ENCODE peak calls at places on chromosomes 4 and X, in seven cellular contexts. X is endothelial cell of umbilical vein, F is sigmoid colon, O is suprapubic skin, V is K562, P is HCT116, W is esophagus muscularis mucosa. H is an unnamed sample.
A peak's percentile ranks its signal among the peaks of the same experiment; 100 is the strongest.

GRCh38 chr4:149493492-149493891 is 322.2 kb downstream of the IQCM start:
- DNase-seq in X (no peak), F (no peak), O (no peak), V (no peak), P (no peak), W (no peak), H (no peak)

GRCh38 chr4:11070813-11071212 is 357.9 kb downstream of the HS3ST1 start:
- DNase-seq in X (no peak), F (no peak), O (no peak), V (no peak), P (no peak), W (no peak), H (no peak)

GRCh38 chr4:143335979-143336827 is 473 bp upstream of the GAB1 start:
- DNase-seq in X (peak; percentile 93), F (peak; percentile 96), O (peak; percentile 89), V (peak; percentile 86), P (no peak), W (peak; percentile 96), H (peak; percentile 83)

GRCh38 chr4:55996611-55997010 is 47.9 kb downstream of the CEP135 start:
- DNase-seq in X (no peak), F (no peak), O (no peak), V (no peak), P (no peak), W (no peak), H (no peak)

GRCh38 chr4:154490261-154490588 is 1.4 kb downstream of the DCHS2 start:
- DNase-seq in X (no peak), F (no peak), O (no peak), V (no peak), P (no peak), W (no peak), H (no peak)

GRCh38 chrX:151789179-151789800 is 54.7 kb downstream of the CNGA2 start:
- DNase-seq in X (peak; percentile 39), F (peak; percentile 79), O (no peak), V (peak; percentile 13), P (no peak), W (no peak), H (peak; percentile 50)

GRCh38 chr4:168440442-168441264 is 39.6 kb downstream of the DDX60L start:
- DNase-seq in X (peak; percentile 85), F (no peak), O (no peak), V (no peak), P (peak; percentile 80), W (no peak), H (no peak)

GRCh38 chrX:103376118-103376978 is at the start of gene BEX3:
- DNase-seq in X (peak; percentile 55), F (peak; percentile 80), O (peak; percentile 65), V (no peak), P (no peak), W (no peak), H (peak; percentile 53)

GRCh38 chr4:167185465-167185864 is 48.8 kb downstream of the SPOCK3 start:
- DNase-seq in X (no peak), F (no peak), O (no peak), V (no peak), P (no peak), W (no peak), H (no peak)

GRCh38 chrX:56794831-56795230 is 65.8 kb downstream of the NBDY start:
- DNase-seq in X (no peak), F (peak; percentile 21), O (peak; percentile 8), V (no peak), P (no peak), W (peak; percentile 45), H (no peak)

GRCh38 chr4:108417923-108418322 is 202.5 kb upstream of the RPL34 start:
- DNase-seq in X (no peak), F (no peak), O (no peak), V (peak; percentile 65), P (no peak), W (peak; percentile 55), H (no peak)

GRCh38 chr4:16377887-16378286 is 151.6 kb upstream of the TAPT1 start:
- DNase-seq in X (no peak), F (no peak), O (no peak), V (no peak), P (no peak), W (no peak), H (no peak)

GRCh38 chr4:78520808-78521226 is 30.8 kb upstream of the ANXA3 start:
- DNase-seq in X (no peak), F (no peak), O (no peak), V (no peak), P (no peak), W (no peak), H (no peak)

GRCh38 chr4:76341063-76341462 is 34.5 kb downstream of the STBD1 start:
- DNase-seq in X (no peak), F (no peak), O (no peak), V (peak; percentile 67), P (no peak), W (no peak), H (no peak)

GRCh38 chr4:147736458-147736857 is 4.6 kb downstream of the ARHGAP10 start:
- DNase-seq in X (peak; percentile 59), F (no peak), O (no peak), V (no peak), P (no peak), W (no peak), H (no peak)

GRCh38 chrX:53190363-53190960 is 34.5 kb downstream of the KDM5C start:
- DNase-seq in X (no peak), F (no peak), O (no peak), V (peak; percentile 43), P (no peak), W (no peak), H (no peak)

DNA sequence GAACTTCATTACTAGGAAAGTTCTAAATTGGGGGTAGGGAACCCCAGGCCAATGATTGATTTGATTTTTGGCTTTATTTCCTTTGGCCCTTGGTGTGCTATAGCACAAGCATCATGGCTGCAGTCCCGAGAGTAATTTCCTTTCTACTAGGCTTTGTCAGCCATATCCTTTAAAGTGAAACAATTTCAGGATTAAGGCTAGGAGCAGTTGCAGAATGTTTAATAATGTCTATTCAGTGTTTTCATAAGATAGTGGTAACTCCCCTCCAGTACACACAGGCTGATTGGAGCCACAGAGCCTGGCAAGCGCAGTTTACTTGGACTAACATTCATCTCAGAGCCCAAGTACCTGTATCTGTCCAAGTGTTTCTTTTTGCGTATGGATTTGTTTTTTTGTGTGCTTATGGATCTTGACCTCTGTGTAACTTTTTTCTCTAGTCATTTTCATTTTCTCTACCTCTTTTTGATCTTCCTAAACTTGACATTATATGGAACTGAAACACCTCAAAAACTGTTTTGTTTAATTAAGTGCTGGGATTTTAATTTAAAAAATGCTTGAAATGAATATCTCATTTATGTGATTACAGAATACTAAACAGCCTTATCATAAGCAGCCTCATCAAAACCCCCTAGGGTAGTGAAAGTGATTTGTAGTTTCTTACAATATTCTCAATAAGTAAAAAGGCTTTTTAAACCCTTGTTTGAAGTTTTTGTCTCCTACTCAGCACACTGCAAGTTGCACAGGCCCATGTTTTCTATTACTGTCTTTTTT is 7.5 kb downstream of the STIM2 start:
- DNase-seq in X (peak; percentile 61), F (no peak), O (no peak), V (peak; percentile 38), P (no peak), W (no peak), H (no peak)
- TF ChIP-seq POLR2AphosphoS5 in X (no peak), F (no peak), O (no peak), V (no peak), P (no peak), W (no peak), H (no peak)

GRCh38 chrX:110944793-110945466 is 149.3 kb upstream of the CHRDL1 start:
- DNase-seq in X (no peak), F (no peak), O (peak; percentile 64), V (no peak), P (no peak), W (no peak), H (no peak)

GRCh38 chrX:110938977-110939732 is 143.5 kb upstream of the CHRDL1 start:
- DNase-seq in X (no peak), F (no peak), O (no peak), V (no peak), P (no peak), W (no peak), H (no peak)

GRCh38 chrX:110941906-110942305 is 146.3 kb upstream of the CHRDL1 start:
- DNase-seq in X (no peak), F (no peak), O (no peak), V (no peak), P (no peak), W (no peak), H (peak; percentile 23)

DNA sequence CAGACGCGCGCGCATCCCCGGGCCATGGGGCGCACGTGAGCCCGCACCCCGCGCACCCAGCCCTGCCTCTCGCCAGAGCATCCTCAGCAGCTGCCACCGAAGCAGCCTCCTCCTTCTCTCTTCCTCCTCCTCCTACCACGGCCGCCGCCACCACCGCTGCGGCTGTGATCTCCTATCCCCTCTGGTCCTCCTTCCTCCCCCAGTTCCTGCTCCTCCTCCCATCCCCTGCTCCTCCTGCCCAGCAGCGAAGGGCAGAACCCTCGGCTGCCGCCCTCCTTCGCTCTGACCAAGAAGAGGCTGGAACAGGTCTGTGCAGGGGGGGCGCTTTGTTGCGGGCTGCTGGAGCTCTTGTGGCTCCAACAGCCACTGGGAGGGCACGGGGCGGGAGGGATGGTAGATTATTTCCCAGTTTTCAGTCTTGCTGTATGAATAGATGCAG is 148.7 kb upstream of the CHRDL1 start:
- DNase-seq in X (no peak), F (no peak), O (peak; percentile 58), V (no peak), P (no peak), W (no peak), H (peak; percentile 39)
- H3K4me3 ChIP-seq in X (no peak overlapping the region), F (peak overlapping the region; percentile 9), O (peak overlapping the region; percentile 38), V (no peak overlapping the region), P (no peak overlapping the region), W (peak overlapping the region; percentile 33), H (peak overlapping the region; percentile 37)

GRCh38 chr4:127188847-127189246 is 443.9 kb upstream of the INTU start:
- DNase-seq in X (no peak), F (no peak), O (no peak), V (no peak), P (peak; percentile 7), W (no peak), H (no peak)
- TF ChIP-seq CTCF in X (no peak), F (no peak), O (no peak), V (no peak), P (peak; percentile 27), W (no peak), H (no peak)

GRCh38 chr4:118290951-118291350 is 61.9 kb downstream of the PRSS12 start:
- DNase-seq in X (no peak), F (no peak), O (no peak), V (no peak), P (no peak), W (no peak), H (no peak)

GRCh38 chr4:118286685-118287084 is 66.1 kb downstream of the PRSS12 start:
- DNase-seq in X (no peak), F (no peak), O (no peak), V (no peak), P (no peak), W (no peak), H (no peak)

GRCh38 chr4:118287691-118288090 is 65.1 kb downstream of the PRSS12 start:
- DNase-seq in X (no peak), F (no peak), O (no peak), V (no peak), P (no peak), W (no peak), H (no peak)

GRCh38 chr4:118288097-118288496 is 64.7 kb downstream of the PRSS12 start:
- DNase-seq in X (no peak), F (no peak), O (no peak), V (no peak), P (no peak), W (no peak), H (no peak)

DNA sequence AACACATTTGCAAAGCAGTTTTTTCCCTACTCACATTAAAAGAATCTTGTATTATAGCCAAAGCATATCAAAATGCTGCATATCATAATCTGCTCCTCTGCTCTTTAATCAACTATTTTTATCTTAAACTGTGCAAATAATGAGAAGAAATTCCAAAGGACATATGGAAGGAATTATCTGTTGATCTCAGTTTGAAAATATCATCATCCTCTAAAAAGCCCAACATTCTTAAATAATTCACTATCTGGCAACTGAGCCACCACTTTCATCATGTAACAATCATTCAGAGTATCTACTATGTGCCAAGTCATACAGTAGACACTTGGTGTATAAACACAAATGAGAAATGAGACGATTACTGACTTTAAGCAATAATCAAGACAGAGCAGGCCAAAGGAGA is 63.0 kb downstream of the PRSS12 start:
- DNase-seq in X (no peak), F (no peak), O (no peak), V (no peak), P (no peak), W (no peak), H (no peak)
- TF ChIP-seq POLR2AphosphoS5 in X (no peak), F (no peak), O (no peak), V (no peak), P (no peak), W (no peak), H (no peak)

H was measured in breast epithelium.